ENCODE peak calls at places on chromosome 18, in four cellular contexts. I is SK-N-SH, S is GM12878, H is HepG2. M is an unnamed sample. For H3K4me1, the result is how much of the 10 kb centered on the place peaks cover.

GRCh38 chr18:5417342-5417741 is 121.8 kb upstream of the ZBTB14 start:
- DNase-seq in H (no peak), S (no peak), I (no peak), M (no peak)

GRCh38 chr18:42617086-42617725 is 498.3 kb downstream of the RIT2 start:
- DNase-seq in S (no peak), H (no peak), I (no peak), M (no peak)

GRCh38 chr18:2178036-2178435 is 393.3 kb downstream of the METTL4 start:
- DNase-seq in S (no peak), H (no peak), I (no peak), M (no peak)

GRCh38 chr18:26438980-26439379 is 109.4 kb downstream of the KCTD1 start:
- DNase-seq in I (no peak), S (no peak), H (no peak), M (no peak)

GRCh38 chr18:21741511-21742322 is 1.1 kb downstream of the MIB1 start:
- DNase-seq in I (peak), H (no peak), S (no peak), M (no peak)

GRCh38 chr18:34315953-34316352 is 91.2 kb upstream of the NOL4 start:
- DNase-seq in I (no peak), S (no peak), H (no peak), M (no peak)

GRCh38 chr18:13161276-13161899 is 57.2 kb upstream of the LDLRAD4 start:
- DNase-seq in I (no peak), S (no peak), H (no peak), M (no peak)

GRCh38 chr18:5237083-5237722 is 40.1 kb upstream of the AKAIN1 start:
- DNase-seq in S (no peak), I (no peak), H (peak), M (no peak)

GRCh38 chr18:73636355-73636754 is 511.3 kb downstream of the FBXO15 start:
- DNase-seq in I (no peak), S (no peak), H (no peak), M (no peak)

GRCh38 chr18:11987527-11987926 is 6.2 kb downstream of the IMPA2 start:
- DNase-seq in H (no peak), S (no peak), I (no peak), M (no peak)

GRCh38 chr18:21896732-21897336 is 156.2 kb downstream of the MIB1 start:
- DNase-seq in S (no peak), I (no peak), H (no peak), M (no peak)

GRCh38 chr18:46484971-46485370 is 172.0 kb downstream of the LOXHD1 start:
- DNase-seq in S (no peak), I (no peak), H (no peak), M (no peak)

GRCh38 chr18:32958746-32959145 is 185.9 kb upstream of the KLHL14 start:
- DNase-seq in I (no peak), S (no peak), H (no peak), M (no peak)

GRCh38 chr18:50548160-50548559 is 11.7 kb upstream of the MAPK4 start:
- DNase-seq in H (no peak), I (no peak), S (no peak), M (no peak)

DNA sequence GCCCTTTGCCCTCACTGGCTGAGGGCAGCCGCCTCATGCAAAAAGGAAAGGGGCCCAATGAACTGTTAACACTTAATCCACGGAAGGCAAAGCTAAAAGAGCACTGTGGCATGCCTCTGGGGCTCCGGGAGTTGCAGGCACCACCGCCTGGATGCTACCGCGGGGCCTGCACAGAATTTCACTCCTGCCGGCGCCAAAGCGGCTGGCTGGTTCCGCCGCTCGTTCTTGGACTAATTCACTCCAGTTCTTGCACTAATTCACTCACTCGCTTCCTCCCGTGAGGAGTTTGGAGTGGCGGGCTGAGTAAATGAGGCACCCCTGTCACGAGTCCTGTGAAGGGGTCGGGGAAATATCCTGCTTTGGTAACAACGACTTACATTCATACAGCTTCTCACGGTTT is 14.0 kb upstream of the MAPK4 start:
- DNase-seq in S (no peak), H (no peak), I (no peak), M (no peak)
- H3K4me1 ChIP-seq in S (under half), H (under half), I (under half), M (under half)

GRCh38 chr18:38497281-38497680 is 931.7 kb upstream of the CELF4 start:
- DNase-seq in S (no peak), I (no peak), H (no peak), M (no peak)
- TF ChIP-seq YY1 in S (no peak), I (no peak), H (no peak), M (no peak)

GRCh38 chr18:63183952-63184351 is 135.6 kb downstream of the BCL2 start:
- DNase-seq in H (no peak), S (no peak), I (no peak), M (no peak)

GRCh38 chr18:63183263-63183662 is 136.3 kb downstream of the BCL2 start:
- DNase-seq in I (no peak), S (no peak), H (no peak), M (no peak)

GRCh38 chr18:63182247-63182771 is 137.3 kb downstream of the BCL2 start:
- DNase-seq in S (no peak), H (no peak), I (no peak), M (no peak)

GRCh38 chr18:63181706-63182105 is 137.9 kb downstream of the BCL2 start:
- DNase-seq in H (no peak), I (no peak), S (no peak), M (no peak)

GRCh38 chr18:63182861-63183260 is 136.7 kb downstream of the BCL2 start:
- DNase-seq in I (no peak), S (no peak), H (no peak), M (no peak)
- H3K4me3 ChIP-seq in I (no peak), S (peak), H (no peak), M (no peak)

DNA sequence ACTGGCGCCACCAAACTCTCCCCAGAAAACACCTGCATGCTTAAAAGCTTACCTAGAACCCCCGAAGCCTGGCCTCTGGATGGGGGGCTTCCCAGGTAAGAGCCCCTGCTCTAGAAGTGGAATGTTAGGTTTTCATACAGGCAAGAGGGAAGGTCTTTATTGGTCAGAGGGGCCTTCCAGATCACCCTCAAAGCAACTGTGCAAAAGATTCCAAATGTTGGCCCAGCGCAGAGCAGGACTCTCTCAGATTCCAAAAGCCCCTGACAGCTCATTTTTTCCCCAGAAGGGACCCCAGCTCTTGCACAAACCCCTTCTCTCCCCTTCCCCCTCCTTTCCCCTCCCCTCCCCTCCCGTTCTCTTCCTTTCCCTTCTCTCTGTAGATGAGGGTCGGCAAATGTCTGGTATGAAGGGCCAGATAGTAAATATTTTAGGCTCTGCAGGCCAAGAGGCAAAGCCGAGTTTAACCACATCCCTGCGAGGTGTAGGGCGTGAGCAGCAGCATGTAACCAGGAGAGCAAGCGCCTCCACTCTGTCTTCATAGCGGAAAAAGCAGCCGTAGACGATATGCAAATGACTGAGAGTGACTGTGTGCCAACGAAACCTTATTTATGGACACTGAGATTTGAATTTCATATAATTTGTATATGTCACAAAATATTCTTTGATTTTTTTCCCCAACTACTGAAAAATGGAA is 116.9 kb downstream of the SMAD7 start:
- DNase-seq in H (no peak), S (no peak), I (no peak), M (no peak)
- H3K4me1 ChIP-seq in H (under half), S (under half), I (half or more), M (under half)

DNA sequence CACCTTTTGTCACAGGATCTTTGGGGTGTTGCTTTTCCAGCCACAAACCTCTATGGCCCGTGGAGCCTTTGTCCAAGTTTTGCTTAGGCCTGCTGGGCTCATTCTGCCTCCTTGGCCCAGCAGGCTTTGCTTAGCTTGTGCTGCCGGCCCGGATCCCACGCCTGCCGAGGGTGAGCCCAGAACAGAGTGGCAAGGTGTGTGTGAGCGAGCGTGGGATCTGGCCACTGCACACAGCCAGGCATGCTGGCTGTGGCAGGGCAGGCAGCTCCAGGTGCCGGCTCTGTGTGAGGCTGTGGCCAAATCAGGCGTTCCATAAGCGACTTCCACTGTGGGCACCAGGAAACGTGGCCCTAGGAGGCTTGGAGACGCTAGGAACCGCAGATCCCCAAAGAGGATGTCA is 97.5 kb downstream of the ATP9B start:
- DNase-seq in S (no peak), I (no peak), H (no peak), M (no peak)
- TF ChIP-seq YY1 in S (no peak), I (no peak), H (no peak), M (no peak)